ENCODE peak calls at places on chromosomes 7 and 10, in seven cellular contexts. H, E, K, V, C, O and Q are unnamed samples.
A peak's percentile ranks its signal among the peaks of the same experiment; 100 is the strongest.

GRCh38 chr10:97066877-97067555 is 118.7 kb downstream of the SLIT1 start:
- DNase-seq in H (no peak), E (no peak), K (peak; percentile 45), V (no peak), C (no peak), O (no peak), Q (no peak)

GRCh38 chr7:55552320-55553086 is 19.8 kb downstream of the VOPP1 start:
- DNase-seq in H (no peak), E (peak; percentile 90), K (peak; percentile 33), V (no peak), C (peak; percentile 94), O (no peak), Q (peak; percentile 21)

GRCh38 chr10:20105236-20105635 is 289.0 kb downstream of the PLXDC2 start:
- DNase-seq in H (no peak), E (peak; percentile 31), K (no peak), V (no peak), C (peak; percentile 34), O (no peak), Q (no peak)

GRCh38 chr10:74589226-74589673 is 237.2 kb upstream of the KAT6B start:
- DNase-seq in H (peak; percentile 88), E (peak; percentile 99), K (peak; percentile 62), V (peak; percentile 81), C (peak; percentile 99), O (peak; percentile 77), Q (peak; percentile 14)

GRCh38 chr10:74824184-74825032 is 2.0 kb upstream of the KAT6B start:
- DNase-seq in H (no peak), E (no peak), K (no peak), V (peak; percentile 34), C (no peak), O (peak; percentile 38), Q (peak; percentile 10)

GRCh38 chr7:64037095-64037494 is 8.1 kb upstream of the ZNF727 start:
- DNase-seq in H (no peak), E (no peak), K (no peak), V (no peak), C (no peak), O (no peak), Q (no peak)

GRCh38 chr7:157678503-157678902 is 341.7 kb downstream of the DNAJB6 start:
- DNase-seq in H (no peak), E (no peak), K (no peak), V (peak; percentile 42), C (no peak), O (no peak), Q (no peak)

GRCh38 chr7:151133986-151134742 is 33.3 kb downstream of the GBX1 start:
- DNase-seq in H (no peak), E (no peak), K (peak; percentile 4), V (no peak), C (no peak), O (no peak), Q (no peak)

GRCh38 chr10:4353059-4353655 is 472.9 kb upstream of the AKR1E2 start:
- DNase-seq in H (no peak), E (peak; percentile 72), K (no peak), V (no peak), C (peak; percentile 64), O (no peak), Q (no peak)

GRCh38 chr10:78559514-78560392 is 509.0 kb upstream of the ZMIZ1 start:
- DNase-seq in H (no peak), E (no peak), K (no peak), V (peak; percentile 67), C (no peak), O (no peak), Q (no peak)

GRCh38 chr7:5001911-5002310 is 42.9 kb upstream of the MMD2 start:
- DNase-seq in H (no peak), E (no peak), K (no peak), V (no peak), C (no peak), O (no peak), Q (no peak)

GRCh38 chr7:2609001-2609411 is 22.8 kb upstream of the TTYH3 start:
- DNase-seq in H (no peak), E (peak; percentile 43), K (no peak), V (peak; percentile 68), C (peak; percentile 45), O (peak; percentile 67), Q (peak; percentile 51)

GRCh38 chr10:100978121-100978895 is 9.0 kb downstream of the MRPL43 start:
- DNase-seq in H (no peak), E (no peak), K (no peak), V (no peak), C (no peak), O (peak; percentile 8), Q (no peak)

GRCh38 chr7:3436746-3437145 is 135.7 kb downstream of the SDK1 start:
- DNase-seq in H (no peak), E (peak; percentile 84), K (no peak), V (no peak), C (peak; percentile 81), O (no peak), Q (no peak)

DNA sequence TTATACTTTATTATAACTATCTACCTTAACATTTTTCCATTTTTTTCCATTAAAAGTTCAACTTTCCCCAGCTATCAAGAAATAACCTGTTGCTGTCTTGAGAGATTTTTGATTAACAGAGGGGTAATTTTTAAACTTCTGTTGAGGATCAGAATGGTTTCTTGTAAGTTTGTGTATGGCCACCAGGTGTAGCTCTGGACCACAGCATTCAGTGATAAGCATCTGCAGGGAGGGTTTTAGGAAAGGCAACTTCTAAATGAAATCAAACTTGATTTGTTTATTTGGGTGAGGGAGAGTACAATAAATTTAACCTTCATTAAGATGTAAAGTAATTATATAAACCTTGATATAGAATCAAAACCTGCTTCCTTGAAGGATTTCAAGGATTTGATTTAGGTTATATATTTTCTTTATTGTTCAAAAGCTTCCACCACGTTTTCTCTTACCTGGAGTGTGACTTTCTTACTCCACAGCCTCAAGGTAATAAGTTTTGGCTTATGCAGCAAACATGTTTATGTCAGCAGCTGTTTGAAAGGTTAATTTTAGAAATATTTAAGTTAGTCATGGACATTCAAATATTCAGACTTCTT is 153.3 kb downstream of the STK31 start:
- DNase-seq in H (no peak), E (peak; percentile 17), K (no peak), V (peak; percentile 60), C (peak; percentile 41), O (no peak), Q (no peak)
- TF ChIP-seq CTCF in H (peak; percentile 9), E (peak; percentile 32), K (peak; percentile 32), V (peak; percentile 83), C (peak; percentile 68), O (peak; percentile 68), Q (peak; percentile 57)

DNA sequence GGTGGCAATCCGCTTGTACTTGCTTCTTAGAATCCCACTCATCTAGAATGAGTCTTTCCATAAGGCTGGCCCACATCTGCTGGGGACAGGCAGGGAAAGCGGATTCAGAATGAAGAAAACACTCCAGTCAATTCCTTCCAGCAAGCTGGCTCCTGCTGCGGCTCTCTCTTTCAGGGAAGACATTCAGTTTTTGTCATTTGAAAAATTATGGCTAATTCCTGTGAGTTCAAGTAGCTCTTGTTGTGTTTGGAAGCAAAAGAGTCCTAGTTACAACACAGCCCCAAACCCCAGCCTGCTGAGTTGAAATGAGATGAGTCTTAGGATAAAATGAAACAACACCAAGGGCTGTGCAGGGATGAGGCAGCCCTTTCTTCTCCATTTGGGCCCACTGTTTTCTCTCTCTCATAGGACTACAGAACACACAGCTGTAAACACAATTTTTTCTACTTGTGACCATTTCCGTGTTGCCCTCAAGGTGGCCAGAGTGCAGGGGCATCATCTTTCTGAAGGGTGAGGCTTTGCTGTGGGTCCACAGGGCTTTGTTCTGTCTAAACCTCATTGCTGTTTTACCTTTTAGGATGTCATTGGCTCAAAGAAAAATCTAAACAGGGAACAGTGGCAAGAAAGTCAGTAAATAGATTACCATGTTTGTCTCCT is 90.8 kb upstream of the EEPD1 start:
- DNase-seq in H (peak; percentile 59), E (no peak), K (peak; percentile 27), V (no peak), C (peak; percentile 25), O (no peak), Q (no peak)
- TF ChIP-seq CTCF in H (no peak), E (no peak), K (no peak), V (no peak), C (no peak), O (no peak), Q (no peak)

GRCh38 chr7:146131701-146132100 is 15.1 kb downstream of the CNTNAP2 start:
- DNase-seq in H (no peak), E (no peak), K (no peak), V (no peak), C (no peak), O (no peak), Q (no peak)

GRCh38 chr7:146129296-146129695 is 12.7 kb downstream of the CNTNAP2 start:
- DNase-seq in H (no peak), E (no peak), K (no peak), V (peak; percentile 30), C (no peak), O (no peak), Q (no peak)

GRCh38 chr7:146126767-146127509 is 10.3 kb downstream of the CNTNAP2 start:
- DNase-seq in H (no peak), E (no peak), K (no peak), V (no peak), C (no peak), O (no peak), Q (no peak)

DNA sequence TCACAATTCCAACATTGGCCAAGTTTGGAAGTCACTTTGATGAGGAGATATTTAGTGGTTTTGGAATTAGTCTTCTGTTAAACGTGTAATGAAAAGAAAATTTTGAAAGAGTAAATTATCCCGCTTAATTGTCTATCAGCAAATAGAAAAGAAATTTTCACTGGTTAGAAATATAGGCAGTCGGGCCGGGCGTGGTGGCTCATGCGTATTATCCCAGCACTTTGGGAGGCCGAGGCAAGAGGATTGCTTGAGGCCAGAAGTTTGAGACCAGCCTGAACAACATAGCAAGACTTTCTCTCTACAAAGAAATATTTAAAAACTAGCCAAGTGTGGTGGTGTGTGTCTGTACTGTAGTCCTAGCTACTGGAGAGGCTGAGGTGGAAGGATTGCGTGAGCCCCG is 13.4 kb downstream of the CNTNAP2 start:
- DNase-seq in H (no peak), E (no peak), K (no peak), V (no peak), C (no peak), O (no peak), Q (no peak)
- TF ChIP-seq CTCF in H (no peak), E (no peak), K (no peak), V (no peak), C (no peak), O (no peak), Q (no peak)

GRCh38 chr10:129695671-129696070 is 228.6 kb downstream of the MGMT start:
- DNase-seq in H (no peak), E (no peak), K (no peak), V (no peak), C (no peak), O (no peak), Q (no peak)

GRCh38 chr10:129694184-129694583 is 227.1 kb downstream of the MGMT start:
- DNase-seq in H (no peak), E (no peak), K (no peak), V (no peak), C (no peak), O (no peak), Q (no peak)

GRCh38 chr10:129693382-129693781 is 226.3 kb downstream of the MGMT start:
- DNase-seq in H (no peak), E (no peak), K (no peak), V (no peak), C (no peak), O (no peak), Q (no peak)

GRCh38 chr10:129696636-129697035 is 229.6 kb downstream of the MGMT start:
- DNase-seq in H (no peak), E (no peak), K (no peak), V (no peak), C (no peak), O (no peak), Q (no peak)

GRCh38 chr10:129694633-129695356 is 227.8 kb downstream of the MGMT start:
- DNase-seq in H (peak; percentile 64), E (no peak), K (peak; percentile 49), V (no peak), C (no peak), O (no peak), Q (no peak)
- TF ChIP-seq CTCF in H (no peak), E (no peak), K (no peak), V (no peak), C (no peak), O (no peak), Q (no peak)